ENCODE peak calls at places on chromosomes 2 and 18, in six cellular contexts. I is testis, G is tibial nerve, E is neural progenitor cell, Z is dorsolateral prefrontal cortex, V is left ventricle myocardium inferior. H is an unnamed sample.

GRCh38 chr2:28457237-28457636 is 38.6 kb upstream of the PLB1 start:
- DNase-seq in I (no peak), G (no peak), E (peak; percentile 26), Z (no peak), V (no peak), H (no peak)

GRCh38 chr18:9092665-9093064 is 9.8 kb upstream of the NDUFV2 start:
- DNase-seq in I (no peak), G (no peak), E (no peak), Z (no peak), V (no peak), H (no peak)

GRCh38 chr2:136351684-136352083 is 233.7 kb upstream of the CXCR4 start:
- DNase-seq in I (no peak), G (no peak), E (no peak), Z (no peak), V (no peak), H (no peak)

GRCh38 chr18:10660485-10660884 is 134.7 kb downstream of the NAPG start:
- DNase-seq in I (no peak), G (peak; percentile 49), E (no peak), Z (no peak), V (no peak), H (no peak)

GRCh38 chr2:224626735-224627134 is 41.6 kb upstream of the CUL3 start:
- DNase-seq in I (no peak), G (no peak), E (no peak), Z (no peak), V (no peak), H (no peak)

GRCh38 chr2:204849887-204850286 is 304.6 kb downstream of the PARD3B start:
- DNase-seq in I (no peak), G (no peak), E (no peak), Z (no peak), V (no peak), H (no peak)

GRCh38 chr2:64692401-64692800 is 38.7 kb upstream of the SERTAD2 start:
- DNase-seq in I (no peak), G (no peak), E (no peak), Z (no peak), V (no peak), H (no peak)

GRCh38 chr2:31127931-31128330 is 10.3 kb downstream of the GALNT14 start:
- DNase-seq in I (no peak), G (no peak), E (no peak), Z (no peak), V (no peak), H (no peak)

GRCh38 chr2:210309546-210310233 is 5.3 kb downstream of the MYL1 start:
- DNase-seq in I (no peak), G (no peak), E (no peak), Z (no peak), V (no peak), H (no peak)

GRCh38 chr18:35611518-35611917 is 30.0 kb downstream of the GALNT1 start:
- DNase-seq in I (no peak), G (no peak), E (no peak), Z (no peak), V (no peak), H (no peak)

DNA sequence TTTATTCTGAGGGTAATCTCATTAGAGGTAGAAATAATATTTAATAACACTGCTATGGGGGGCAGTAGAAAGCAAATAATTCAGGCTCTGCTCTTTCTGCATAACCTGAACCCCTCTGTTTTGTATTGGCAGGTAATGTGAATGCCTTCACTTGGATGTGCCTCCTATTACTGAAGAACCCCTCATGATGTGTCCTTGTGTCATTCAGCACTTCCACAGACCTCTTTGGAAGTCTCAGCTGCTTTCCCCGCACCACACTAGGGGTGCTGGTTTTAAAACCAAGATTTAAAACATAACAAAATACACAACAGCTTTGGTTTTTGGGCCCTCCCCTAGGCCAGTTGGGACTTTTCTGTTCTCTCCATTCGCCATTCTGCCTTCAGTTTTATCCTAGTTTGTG is 281.7 kb upstream of the MC4R start:
- DNase-seq in I (no peak), G (no peak), E (no peak), Z (no peak), V (no peak), H (no peak)
- H3K27ac ChIP-seq in I (no peak overlapping the region), G (no peak overlapping the region), E (no peak overlapping the region), Z (no peak overlapping the region), V (no peak overlapping the region), H (no peak overlapping the region)

DNA sequence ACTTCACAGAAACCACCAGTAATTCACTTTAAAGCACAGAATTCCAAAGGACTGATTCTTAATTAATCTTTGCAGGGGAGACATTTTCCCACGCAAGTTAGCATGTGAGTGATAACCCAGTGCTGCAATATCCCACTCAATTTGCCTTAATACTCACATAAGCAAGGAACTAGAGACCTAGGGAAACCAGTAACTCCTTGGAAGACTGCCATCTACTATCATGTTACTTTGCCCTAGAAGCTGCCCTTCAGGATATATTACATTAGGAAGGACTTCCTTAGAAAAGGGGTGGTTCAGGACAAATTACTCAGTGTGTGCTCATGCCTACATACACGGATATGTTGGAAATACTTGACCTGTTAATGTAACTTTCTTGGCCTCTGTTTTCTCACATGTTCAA is 102.2 kb downstream of the OSR1 start:
- DNase-seq in I (no peak), G (no peak), E (no peak), Z (no peak), V (no peak), H (no peak)
- H3K27ac ChIP-seq in I (no peak overlapping the region), G (no peak overlapping the region), E (no peak overlapping the region), Z (no peak overlapping the region), V (no peak overlapping the region), H (no peak overlapping the region)

GRCh38 chr2:182818541-182819308 is 47.7 kb downstream of the FRZB start:
- DNase-seq in I (no peak), G (no peak), E (peak; percentile 89), Z (no peak), V (no peak), H (no peak)
- H3K27ac ChIP-seq in I (peak overlapping the region; percentile 52), G (no peak overlapping the region), E (peak overlapping the region; percentile 96), Z (no peak overlapping the region), V (no peak overlapping the region), H (no peak overlapping the region)

GRCh38 chr2:182907081-182907830 is 40.8 kb upstream of the FRZB start:
- DNase-seq in I (no peak), G (no peak), E (peak; percentile 70), Z (no peak), V (no peak), H (no peak)
- H3K27ac ChIP-seq in I (no peak overlapping the region), G (no peak overlapping the region), E (peak overlapping the region; percentile 87), Z (no peak overlapping the region), V (no peak overlapping the region), H (no peak overlapping the region)

GRCh38 chr2:147792966-147793617 is 51.7 kb upstream of the ACVR2A start:
- DNase-seq in I (no peak), G (no peak), E (peak; percentile 3), Z (no peak), V (no peak), H (no peak)
- H3K27ac ChIP-seq in I (no peak overlapping the region), G (no peak overlapping the region), E (no peak overlapping the region), Z (no peak overlapping the region), V (no peak overlapping the region), H (no peak overlapping the region)

DNA sequence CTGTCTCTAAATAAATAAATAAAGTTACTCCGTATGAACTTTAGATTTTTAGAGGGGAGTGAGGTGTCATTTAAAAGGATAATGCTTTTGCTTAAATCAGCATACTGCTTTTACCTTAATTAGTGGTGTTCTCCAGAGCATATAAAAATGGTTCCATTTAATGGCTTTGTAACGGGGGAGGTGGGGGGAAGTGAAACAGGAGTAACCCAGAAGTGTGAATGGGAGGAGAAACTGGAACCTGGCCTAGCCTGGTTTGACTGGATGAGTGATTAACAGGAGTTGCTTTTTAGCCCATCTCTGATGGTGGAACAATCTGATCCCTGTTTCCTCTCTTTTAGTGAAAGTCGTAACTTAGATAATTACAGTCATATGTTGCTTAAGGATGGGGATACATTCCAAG is 1.6 kb downstream of the CNDP2 start:
- DNase-seq in I (no peak), G (no peak), E (no peak), Z (no peak), V (no peak), H (no peak)
- H3K27ac ChIP-seq in I (peak overlapping the region; percentile 93), G (no peak overlapping the region), E (no peak overlapping the region), Z (peak overlapping the region; percentile 94), V (peak overlapping the region; percentile 95), H (no peak overlapping the region)

DNA sequence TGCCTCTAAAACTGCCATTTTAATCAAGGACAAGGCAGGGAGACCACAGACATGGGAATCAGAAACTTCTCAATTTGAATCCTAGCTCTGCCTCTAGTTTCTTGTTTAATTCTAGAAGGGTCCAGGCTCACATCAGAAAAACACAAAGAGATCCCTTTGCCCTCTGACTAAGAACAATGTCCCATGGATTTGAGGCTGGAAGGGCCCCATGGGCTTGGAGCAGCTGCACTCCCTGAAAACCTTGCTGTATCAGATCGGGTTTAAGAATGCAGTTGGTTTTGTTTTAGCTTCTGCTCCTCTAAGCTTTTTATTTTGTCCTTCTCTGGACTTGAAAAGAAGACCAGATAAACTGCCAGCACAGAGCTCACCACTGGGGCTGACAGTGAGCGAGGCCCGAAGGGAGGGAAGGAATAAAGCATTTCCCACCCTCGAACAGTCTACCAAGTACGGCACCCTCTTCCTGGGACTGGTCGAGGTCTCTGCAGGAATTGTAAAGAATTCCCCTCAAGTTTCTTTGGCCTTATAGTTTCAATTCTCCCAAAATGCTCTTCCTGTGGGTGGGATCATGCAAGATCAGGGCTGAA is 69.3 kb upstream of the WIPF1 start:
- DNase-seq in I (no peak), G (no peak), E (peak; percentile 41), Z (no peak), V (no peak), H (no peak)
- H3K27ac ChIP-seq in I (peak overlapping the region; percentile 6), G (peak overlapping the region; percentile 66), E (peak overlapping the region; percentile 79), Z (peak overlapping the region; percentile 93), V (peak overlapping the region; percentile 65), H (peak overlapping the region; percentile 51)

GRCh38 chr2:232306741-232307305 is 71.7 kb upstream of the ALPP start:
- DNase-seq in I (no peak), G (no peak), E (no peak), Z (no peak), V (no peak), H (no peak)
- H3K27ac ChIP-seq in I (no peak overlapping the region), G (no peak overlapping the region), E (no peak overlapping the region), Z (no peak overlapping the region), V (no peak overlapping the region), H (no peak overlapping the region)

GRCh38 chr2:75612862-75613243 is 33.7 kb upstream of the MRPL19 start:
- DNase-seq in I (no peak), G (no peak), E (no peak), Z (no peak), V (no peak), H (no peak)
- H3K27ac ChIP-seq in I (no peak overlapping the region), G (no peak overlapping the region), E (no peak overlapping the region), Z (no peak overlapping the region), V (no peak overlapping the region), H (no peak overlapping the region)